ENCODE peak calls at places on chromosome 7, in seven cellular contexts. O, T, P, Y, F, X and E are unnamed samples.

GRCh38 chr7:2517004-2517403 is 2.6 kb upstream of the LFNG start:
- DNase-seq in T (peak), P (peak), X (no peak), O (peak), F (no peak), Y (no peak), E (peak)

GRCh38 chr7:131937868-131938267 is 381.4 kb upstream of the PODXL start:
- DNase-seq in O (no peak), Y (no peak), T (no peak), X (no peak), F (no peak), P (no peak), E (no peak)

GRCh38 chr7:2709553-2710165 is 21.7 kb downstream of the AMZ1 start:
- DNase-seq in X (peak), O (no peak), Y (peak), T (peak), P (peak), F (peak), E (no peak)

GRCh38 chr7:80783688-80784327 is 135.0 kb downstream of the SEMA3C start:
- DNase-seq in T (peak), O (peak), Y (no peak), P (no peak), F (no peak), X (no peak), E (no peak)

GRCh38 chr7:90401989-90402388 is 1.3 kb upstream of the CLDN12 start:
- DNase-seq in X (no peak), P (no peak), T (no peak), Y (no peak), F (no peak), O (peak), E (peak)

GRCh38 chr7:8441106-8441590 is 7.7 kb downstream of the NXPH1 start:
- DNase-seq in T (no peak), F (no peak), O (no peak), X (no peak), Y (no peak), P (no peak), E (no peak)

GRCh38 chr7:40595129-40595528 is 460.3 kb downstream of the SUGCT start:
- DNase-seq in T (no peak), Y (no peak), P (no peak), F (no peak), X (no peak), O (peak), E (no peak)

GRCh38 chr7:91940572-91941341 is at the start of gene AKAP9:
- DNase-seq in O (peak), T (peak), Y (peak), F (peak), P (peak), X (peak), E (peak)

GRCh38 chr7:5333121-5334050 is 50.6 kb downstream of the SLC29A4 start:
- DNase-seq in T (no peak), Y (no peak), F (no peak), O (no peak), P (no peak), X (no peak), E (no peak)

GRCh38 chr7:151785681-151785965 is 91.3 kb downstream of the PRKAG2 start:
- DNase-seq in O (no peak), X (no peak), Y (no peak), F (no peak), P (no peak), T (no peak), E (no peak)

GRCh38 chr7:131190146-131190545 is 137.5 kb upstream of the MKLN1 start:
- DNase-seq in T (no peak), O (peak), F (no peak), X (no peak), Y (no peak), P (no peak), E (peak)

GRCh38 chr7:2934211-2934731 is 90.2 kb upstream of the GNA12 start:
- DNase-seq in O (peak), X (no peak), F (no peak), T (peak), Y (no peak), P (peak), E (peak)

GRCh38 chr7:28759373-28760013 is 198.6 kb downstream of the TRIL start:
- DNase-seq in X (no peak), O (peak), F (no peak), P (no peak), Y (no peak), T (peak), E (peak)

GRCh38 chr7:69295971-69296370 is 302.3 kb upstream of the AUTS2 start:
- DNase-seq in T (no peak), O (no peak), P (no peak), F (no peak), Y (no peak), X (no peak), E (no peak)

GRCh38 chr7:46486264-46487206 is 565.5 kb upstream of the IGFBP3 start:
- DNase-seq in P (peak), O (peak), Y (no peak), F (no peak), X (no peak), T (peak), E (peak)

GRCh38 chr7:124399941-124400340 is 365.7 kb downstream of the GPR37 start:
- DNase-seq in X (no peak), F (no peak), Y (no peak), P (peak), O (no peak), T (no peak), E (no peak)

GRCh38 chr7:112205348-112206237 is 606 bp downstream of the DOCK4 start:
- DNase-seq in T (peak), X (peak), F (peak), P (peak), O (peak), Y (no peak), E (peak)

GRCh38 chr7:100585511-100586265 is at the start of gene LRCH4:
- DNase-seq in Y (no peak), P (peak), O (no peak), X (no peak), F (no peak), T (no peak), E (no peak)

GRCh38 chr7:150994141-150994837 is 3.5 kb downstream of the NOS3 start:
- DNase-seq in T (no peak), P (no peak), O (no peak), F (peak), X (no peak), Y (no peak), E (no peak)

GRCh38 chr7:143434660-143435059 is 8.6 kb upstream of the TAS2R60 start:
- DNase-seq in O (no peak), Y (no peak), P (peak), T (no peak), F (peak), X (no peak), E (no peak)

GRCh38 chr7:127792528-127793342 is 140.7 kb downstream of the SND1 start:
- DNase-seq in X (no peak), P (peak), Y (no peak), T (no peak), F (no peak), O (no peak), E (no peak)

GRCh38 chr7:36283711-36284130 is 105.9 kb upstream of the ANLN start:
- DNase-seq in X (no peak), Y (no peak), O (no peak), T (no peak), P (no peak), F (peak), E (no peak)

GRCh38 chr7:75937958-75938786 is 23.2 kb downstream of the POR start:
- DNase-seq in X (peak), O (peak), P (peak), Y (no peak), F (peak), T (peak), E (peak)

GRCh38 chr7:157009170-157009777 is 1.2 kb downstream of the MNX1 start:
- DNase-seq in O (no peak), T (no peak), F (no peak), X (no peak), P (no peak), Y (no peak), E (no peak)

GRCh38 chr7:69429817-69430501 is 168.3 kb upstream of the AUTS2 start:
- DNase-seq in Y (no peak), F (peak), X (peak), O (no peak), T (peak), P (no peak), E (no peak)

GRCh38 chr7:151661556-151661955 is 141.9 kb upstream of the RHEB start:
- DNase-seq in P (no peak), T (no peak), O (no peak), X (no peak), Y (no peak), F (no peak), E (no peak)

GRCh38 chr7:22627136-22627535 is 99.9 kb upstream of the IL6 start:
- DNase-seq in P (no peak), X (no peak), O (peak), Y (no peak), F (no peak), T (peak), E (peak)

GRCh38 chr7:79692015-79692414 is 238.5 kb upstream of the MAGI2 start:
- DNase-seq in P (peak), T (peak), Y (no peak), F (no peak), O (peak), X (no peak), E (peak)

GRCh38 chr7:102287465-102288146 is 938 bp downstream of the SH2B2 start:
- DNase-seq in P (peak), F (peak), X (peak), O (no peak), Y (no peak), T (peak), E (no peak)

GRCh38 chr7:112888781-112889180 is 98.6 kb upstream of the TMEM168 start:
- DNase-seq in O (no peak), F (no peak), P (no peak), X (no peak), T (no peak), Y (no peak), E (no peak)

GRCh38 chr7:44976746-44977196 is 2.0 kb downstream of the MYO1G start:
- DNase-seq in F (no peak), T (no peak), O (no peak), P (no peak), Y (no peak), X (no peak), E (no peak)

GRCh38 chr7:48035967-48036478 is 680 bp downstream of the C7orf57 start:
- DNase-seq in T (peak), X (no peak), P (peak), O (peak), F (peak), Y (no peak), E (peak)

GRCh38 chr7:78011642-78012041 is 213.1 kb downstream of the PHTF2 start:
- DNase-seq in X (no peak), T (no peak), P (no peak), F (no peak), Y (no peak), O (no peak), E (no peak)